ENCODE peak calls at places on chromosomes 3 and 15, in seven cellular contexts. One of them, this sample, is unnamed.

GRCh38 chr3:122271246-122271898 is 53.7 kb upstream of the CSTA start:
- DNase-seq in NCI-H1092: no peak
- DNase-seq in dorsolateral prefrontal cortex: no peak
- DNase-seq in CD4-positive, alpha-beta memory T cell: peak; percentile 74
- DNase-seq in Ammon's horn: no peak
- DNase-seq in AG04450: no peak
- DNase-seq in foreskin keratinocyte: no peak
- DNase-seq in this sample: no peak

GRCh38 chr3:23735575-23736326 is 70.0 kb upstream of the UBE2E1 start:
- DNase-seq in NCI-H1092: peak; percentile 88
- DNase-seq in dorsolateral prefrontal cortex: no peak
- DNase-seq in CD4-positive, alpha-beta memory T cell: no peak
- DNase-seq in Ammon's horn: peak; percentile 44
- DNase-seq in AG04450: no peak
- DNase-seq in foreskin keratinocyte: no peak
- DNase-seq in this sample: no peak

GRCh38 chr3:108914774-108915641 is 38.7 kb downstream of the GUCA1C start:
- DNase-seq in NCI-H1092: peak; percentile 33
- DNase-seq in dorsolateral prefrontal cortex: peak; percentile 51
- DNase-seq in CD4-positive, alpha-beta memory T cell: peak; percentile 75
- DNase-seq in Ammon's horn: peak; percentile 86
- DNase-seq in AG04450: peak; percentile 32
- DNase-seq in foreskin keratinocyte: peak; percentile 66
- DNase-seq in this sample: peak; percentile 59

GRCh38 chr15:66955871-66956585 is 109.4 kb upstream of the SMAD3 start:
- DNase-seq in NCI-H1092: no peak
- DNase-seq in dorsolateral prefrontal cortex: no peak
- DNase-seq in CD4-positive, alpha-beta memory T cell: no peak
- DNase-seq in Ammon's horn: no peak
- DNase-seq in AG04450: no peak
- DNase-seq in foreskin keratinocyte: peak; percentile 95
- DNase-seq in this sample: no peak

GRCh38 chr3:194140520-194141414 is 4.8 kb downstream of the HES1 start:
- DNase-seq in NCI-H1092: peak; percentile 54
- DNase-seq in dorsolateral prefrontal cortex: peak; percentile 50
- DNase-seq in CD4-positive, alpha-beta memory T cell: peak; percentile 13
- DNase-seq in Ammon's horn: no peak
- DNase-seq in AG04450: no peak
- DNase-seq in foreskin keratinocyte: peak; percentile 63
- DNase-seq in this sample: peak; percentile 89

GRCh38 chr15:81754078-81754477 is 291.7 kb downstream of the MEX3B start:
- DNase-seq in NCI-H1092: no peak
- DNase-seq in dorsolateral prefrontal cortex: no peak
- DNase-seq in CD4-positive, alpha-beta memory T cell: no peak
- DNase-seq in Ammon's horn: no peak
- DNase-seq in AG04450: no peak
- DNase-seq in foreskin keratinocyte: peak; percentile 11
- DNase-seq in this sample: no peak

GRCh38 chr3:114308830-114309229 is 15.0 kb downstream of the TIGIT start:
- DNase-seq in NCI-H1092: no peak
- DNase-seq in dorsolateral prefrontal cortex: no peak
- DNase-seq in CD4-positive, alpha-beta memory T cell: peak; percentile 73
- DNase-seq in Ammon's horn: no peak
- DNase-seq in AG04450: no peak
- DNase-seq in foreskin keratinocyte: no peak
- DNase-seq in this sample: no peak

GRCh38 chr3:30770387-30770786 is 124.1 kb downstream of the GADL1 start:
- DNase-seq in NCI-H1092: no peak
- DNase-seq in dorsolateral prefrontal cortex: no peak
- DNase-seq in CD4-positive, alpha-beta memory T cell: no peak
- DNase-seq in Ammon's horn: peak; percentile 19
- DNase-seq in AG04450: peak; percentile 32
- DNase-seq in foreskin keratinocyte: peak; percentile 93
- DNase-seq in this sample: no peak

GRCh38 chr15:90550919-90551318 is 21.2 kb downstream of the CRTC3 start:
- DNase-seq in NCI-H1092: no peak
- DNase-seq in dorsolateral prefrontal cortex: no peak
- DNase-seq in CD4-positive, alpha-beta memory T cell: no peak
- DNase-seq in Ammon's horn: no peak
- DNase-seq in AG04450: no peak
- DNase-seq in foreskin keratinocyte: peak; percentile 42
- DNase-seq in this sample: no peak

GRCh38 chr3:156449712-156450574 is 105.0 kb downstream of the SSR3 start:
- DNase-seq in NCI-H1092: no peak
- DNase-seq in dorsolateral prefrontal cortex: no peak
- DNase-seq in CD4-positive, alpha-beta memory T cell: peak; percentile 10
- DNase-seq in Ammon's horn: peak; percentile 57
- DNase-seq in AG04450: no peak
- DNase-seq in foreskin keratinocyte: peak; percentile 39
- DNase-seq in this sample: peak; percentile 27

GRCh38 chr3:172678068-172678467 is 32.8 kb downstream of the NCEH1 start:
- DNase-seq in NCI-H1092: no peak
- DNase-seq in dorsolateral prefrontal cortex: no peak
- DNase-seq in CD4-positive, alpha-beta memory T cell: no peak
- DNase-seq in Ammon's horn: no peak
- DNase-seq in AG04450: no peak
- DNase-seq in foreskin keratinocyte: no peak
- DNase-seq in this sample: peak; percentile 28

GRCh38 chr15:50687302-50687902 is 805 bp upstream of the TRPM7 start:
- DNase-seq in NCI-H1092: no peak
- DNase-seq in dorsolateral prefrontal cortex: no peak
- DNase-seq in CD4-positive, alpha-beta memory T cell: no peak
- DNase-seq in Ammon's horn: no peak
- DNase-seq in AG04450: no peak
- DNase-seq in foreskin keratinocyte: no peak
- DNase-seq in this sample: no peak

GRCh38 chr15:101043911-101044624 is 124.9 kb downstream of the LRRK1 start:
- DNase-seq in NCI-H1092: no peak
- DNase-seq in dorsolateral prefrontal cortex: peak; percentile 13
- DNase-seq in CD4-positive, alpha-beta memory T cell: no peak
- DNase-seq in Ammon's horn: no peak
- DNase-seq in AG04450: no peak
- DNase-seq in foreskin keratinocyte: no peak
- DNase-seq in this sample: no peak

GRCh38 chr3:152030320-152030719 is 156.9 kb downstream of the SUCNR1 start:
- DNase-seq in NCI-H1092: no peak
- DNase-seq in dorsolateral prefrontal cortex: no peak
- DNase-seq in CD4-positive, alpha-beta memory T cell: no peak
- DNase-seq in Ammon's horn: no peak
- DNase-seq in AG04450: no peak
- DNase-seq in foreskin keratinocyte: no peak
- DNase-seq in this sample: no peak

GRCh38 chr3:3212781-3213416 is 33.4 kb upstream of the CRBN start:
- DNase-seq in NCI-H1092: no peak
- DNase-seq in dorsolateral prefrontal cortex: no peak
- DNase-seq in CD4-positive, alpha-beta memory T cell: no peak
- DNase-seq in Ammon's horn: no peak
- DNase-seq in AG04450: no peak
- DNase-seq in foreskin keratinocyte: no peak
- DNase-seq in this sample: no peak

GRCh38 chr3:20462723-20463122 is 276.7 kb upstream of the SGO1 start:
- DNase-seq in NCI-H1092: no peak
- DNase-seq in dorsolateral prefrontal cortex: no peak
- DNase-seq in CD4-positive, alpha-beta memory T cell: no peak
- DNase-seq in Ammon's horn: no peak
- DNase-seq in AG04450: no peak
- DNase-seq in foreskin keratinocyte: no peak
- DNase-seq in this sample: no peak

GRCh38 chr15:42046597-42046996 is 25.8 kb upstream of the PLA2G4E start:
- DNase-seq in NCI-H1092: no peak
- DNase-seq in dorsolateral prefrontal cortex: no peak
- DNase-seq in CD4-positive, alpha-beta memory T cell: no peak
- DNase-seq in Ammon's horn: no peak
- DNase-seq in AG04450: no peak
- DNase-seq in foreskin keratinocyte: no peak
- DNase-seq in this sample: no peak

GRCh38 chr3:67946446-67946845 is 292.0 kb upstream of the SUCLG2 start:
- DNase-seq in NCI-H1092: no peak
- DNase-seq in dorsolateral prefrontal cortex: no peak
- DNase-seq in CD4-positive, alpha-beta memory T cell: no peak
- DNase-seq in Ammon's horn: no peak
- DNase-seq in AG04450: no peak
- DNase-seq in foreskin keratinocyte: peak; percentile 36
- DNase-seq in this sample: no peak

GRCh38 chr3:10442151-10442795 is 63.1 kb downstream of the ATP2B2 start:
- DNase-seq in NCI-H1092: no peak
- DNase-seq in dorsolateral prefrontal cortex: no peak
- DNase-seq in CD4-positive, alpha-beta memory T cell: no peak
- DNase-seq in Ammon's horn: no peak
- DNase-seq in AG04450: no peak
- DNase-seq in foreskin keratinocyte: no peak
- DNase-seq in this sample: no peak

GRCh38 chr3:157104521-157104920 is 55.4 kb downstream of the CCNL1 start:
- DNase-seq in NCI-H1092: no peak
- DNase-seq in dorsolateral prefrontal cortex: no peak
- DNase-seq in CD4-positive, alpha-beta memory T cell: no peak
- DNase-seq in Ammon's horn: no peak
- DNase-seq in AG04450: no peak
- DNase-seq in foreskin keratinocyte: no peak
- DNase-seq in this sample: no peak

GRCh38 chr15:70806992-70807712 is 43.8 kb upstream of the UACA start:
- DNase-seq in NCI-H1092: no peak
- DNase-seq in dorsolateral prefrontal cortex: no peak
- DNase-seq in CD4-positive, alpha-beta memory T cell: no peak
- DNase-seq in Ammon's horn: peak; percentile 44
- DNase-seq in AG04450: no peak
- DNase-seq in foreskin keratinocyte: no peak
- DNase-seq in this sample: no peak

GRCh38 chr3:128554100-128554464 is 61.1 kb upstream of the GATA2 start:
- DNase-seq in NCI-H1092: no peak
- DNase-seq in dorsolateral prefrontal cortex: no peak
- DNase-seq in CD4-positive, alpha-beta memory T cell: no peak
- DNase-seq in Ammon's horn: no peak
- DNase-seq in AG04450: no peak
- DNase-seq in foreskin keratinocyte: no peak
- DNase-seq in this sample: no peak

GRCh38 chr15:93331545-93332117 is 242.6 kb upstream of the RGMA start:
- DNase-seq in NCI-H1092: no peak
- DNase-seq in dorsolateral prefrontal cortex: no peak
- DNase-seq in CD4-positive, alpha-beta memory T cell: no peak
- DNase-seq in Ammon's horn: no peak
- DNase-seq in AG04450: no peak
- DNase-seq in foreskin keratinocyte: no peak
- DNase-seq in this sample: peak; percentile 79

GRCh38 chr3:71723452-71724170 is 1.6 kb downstream of the EIF4E3 start:
- DNase-seq in NCI-H1092: no peak
- DNase-seq in dorsolateral prefrontal cortex: no peak
- DNase-seq in CD4-positive, alpha-beta memory T cell: peak; percentile 77
- DNase-seq in Ammon's horn: no peak
- DNase-seq in AG04450: no peak
- DNase-seq in foreskin keratinocyte: no peak
- DNase-seq in this sample: no peak

GRCh38 chr3:8488877-8489865 is 12.5 kb upstream of the LMCD1 start:
- DNase-seq in NCI-H1092: no peak
- DNase-seq in dorsolateral prefrontal cortex: no peak
- DNase-seq in CD4-positive, alpha-beta memory T cell: no peak
- DNase-seq in Ammon's horn: no peak
- DNase-seq in AG04450: no peak
- DNase-seq in foreskin keratinocyte: no peak
- DNase-seq in this sample: peak; percentile 9

GRCh38 chr15:53216036-53216435 is 425.9 kb upstream of the ONECUT1 start:
- DNase-seq in NCI-H1092: no peak
- DNase-seq in dorsolateral prefrontal cortex: no peak
- DNase-seq in CD4-positive, alpha-beta memory T cell: no peak
- DNase-seq in Ammon's horn: no peak
- DNase-seq in AG04450: no peak
- DNase-seq in foreskin keratinocyte: no peak
- DNase-seq in this sample: no peak

GRCh38 chr3:38107911-38108648 is 28.8 kb downstream of the ACAA1 start:
- DNase-seq in NCI-H1092: no peak
- DNase-seq in dorsolateral prefrontal cortex: no peak
- DNase-seq in CD4-positive, alpha-beta memory T cell: no peak
- DNase-seq in Ammon's horn: no peak
- DNase-seq in AG04450: no peak
- DNase-seq in foreskin keratinocyte: no peak
- DNase-seq in this sample: no peak

This sample was measured in NCI-H1417.